ENCODE peak calls at places on chromosomes 13 and 19, in five cellular contexts. S, X, M, B and W are unnamed samples.

GRCh38 chr13:113951246-113951999 is 22.5 kb downstream of the C13orf46 start:
- DNase-seq in B (peak), S (no peak), M (peak), X (peak), W (no peak)

GRCh38 chr13:110734561-110734960 is 21.1 kb downstream of the ING1 start:
- DNase-seq in X (no peak), S (no peak), M (no peak), B (no peak), W (no peak)

GRCh38 chr19:35318679-35319448 is 10.1 kb upstream of the CD22 start:
- DNase-seq in M (no peak), S (peak), B (peak), X (no peak), W (no peak)

GRCh38 chr19:15265849-15266248 is 33.6 kb upstream of the EPHX3 start:
- DNase-seq in S (peak), B (peak), M (no peak), X (peak), W (no peak)

GRCh38 chr19:35704218-35704617 is at the start of gene ZBTB32:
- DNase-seq in B (peak), X (no peak), M (peak), S (no peak), W (no peak)

GRCh38 chr13:39676315-39676876 is 20.9 kb downstream of the COG6 start:
- DNase-seq in M (no peak), S (no peak), B (no peak), X (peak), W (peak)

GRCh38 chr19:10211071-10211470 is 16.3 kb upstream of the DNMT1 start:
- DNase-seq in B (peak), S (no peak), M (no peak), X (no peak), W (no peak)

GRCh38 chr19:58305932-58306323 is 751 bp downstream of the ERVK3-1 start:
- DNase-seq in S (no peak), B (peak), X (no peak), M (no peak), W (peak)

GRCh38 chr19:1318678-1319471 is 33.2 kb downstream of the EFNA2 start:
- DNase-seq in X (no peak), M (peak), S (no peak), B (no peak), W (no peak)

GRCh38 chr13:78239681-78240080 is 321.1 kb upstream of the EDNRB start:
- DNase-seq in B (peak), S (no peak), M (peak), X (no peak), W (no peak)

GRCh38 chr19:33819875-33820781 is 23.5 kb downstream of the KCTD15 start:
- DNase-seq in X (no peak), S (no peak), M (peak), B (peak), W (peak)

GRCh38 chr13:78618411-78618810 is 15.1 kb upstream of the POU4F1 start:
- DNase-seq in X (no peak), M (no peak), B (no peak), S (no peak), W (no peak)

GRCh38 chr19:3154957-3155736 is 19.3 kb downstream of the GNA15 start:
- DNase-seq in B (peak), S (peak), M (no peak), X (no peak), W (peak)

GRCh38 chr13:51764184-51765141 is 39.5 kb downstream of the DHRS12 start:
- DNase-seq in B (peak), M (no peak), X (no peak), S (no peak), W (peak)

GRCh38 chr13:44312131-44312530 is 61.5 kb upstream of the SERP2 start:
- DNase-seq in X (no peak), S (no peak), B (no peak), M (no peak), W (no peak)

GRCh38 chr19:21586341-21587116 is 81.1 kb downstream of the ZNF429 start:
- DNase-seq in X (no peak), M (peak), S (no peak), B (no peak), W (no peak)

GRCh38 chr13:35770756-35771291 is 294.3 kb upstream of the MAB21L1 start:
- DNase-seq in X (no peak), S (no peak), B (no peak), M (no peak), W (no peak)

GRCh38 chr19:18321729-18322091 is 1.2 kb downstream of the LSM4 start:
- DNase-seq in M (no peak), B (no peak), S (no peak), X (no peak), W (no peak)

GRCh38 chr13:110475550-110476219 is 85.8 kb downstream of the RAB20 start:
- DNase-seq in M (no peak), B (no peak), X (no peak), S (no peak), W (no peak)

GRCh38 chr13:61988810-61989209 is 573.2 kb upstream of the PCDH20 start:
- DNase-seq in B (no peak), X (no peak), M (no peak), S (no peak), W (no peak)

GRCh38 chr13:43848250-43848649 is 31.3 kb downstream of the CCDC122 start:
- DNase-seq in S (no peak), X (no peak), B (peak), M (no peak), W (no peak)

GRCh38 chr13:24052547-24052981 is 108.0 kb upstream of the SPATA13 start:
- DNase-seq in S (no peak), B (no peak), X (no peak), M (no peak), W (no peak)

GRCh38 chr13:92972751-92973150 is 253.9 kb upstream of the GPC6 start:
- DNase-seq in X (no peak), M (no peak), B (no peak), S (no peak), W (no peak)

GRCh38 chr13:104594801-104595200 is 1528.6 kb upstream of the SLC10A2 start:
- DNase-seq in X (no peak), B (no peak), S (no peak), M (no peak), W (no peak)

GRCh38 chr19:17632577-17632976 is 55.6 kb downstream of the UNC13A start:
- DNase-seq in X (no peak), M (no peak), S (no peak), B (no peak), W (no peak)

GRCh38 chr19:14612657-14613056 is 29.8 kb downstream of the CLEC17A start:
- DNase-seq in S (no peak), X (no peak), M (no peak), B (no peak), W (no peak)

GRCh38 chr13:36872621-36873020 is 47.4 kb downstream of the SMAD9 start:
- DNase-seq in X (no peak), B (no peak), M (peak), S (no peak), W (no peak)

GRCh38 chr13:39377699-39378098 is 225.3 kb downstream of the LHFPL6 start:
- DNase-seq in M (no peak), B (no peak), S (no peak), X (no peak), W (no peak)

GRCh38 chr13:113832631-113833030 is 31.2 kb downstream of the GAS6 start:
- DNase-seq in B (no peak), S (no peak), X (no peak), M (no peak), W (no peak)

GRCh38 chr19:34712606-34713261 is 21.3 kb upstream of the ZNF181 start:
- DNase-seq in X (peak), S (peak), B (peak), M (peak), W (peak)

GRCh38 chr19:18205180-18205915 is 1.5 kb upstream of the RAB3A start:
- DNase-seq in X (no peak), B (peak), S (peak), M (peak), W (peak)

GRCh38 chr13:76229281-76229680 is 593.2 kb downstream of the LMO7 start:
- DNase-seq in M (no peak), S (no peak), B (peak), X (no peak), W (no peak)